ENCODE peak calls at places on chromosomes 3 and 15, in four cellular contexts. One of them, this sample, is unnamed.

GRCh38 chr15:28911295-28911979 is 25.7 kb downstream of the APBA2 start:
- DNase-seq in HepG2: no peak
- DNase-seq in K562: peak; percentile 63
- DNase-seq in HCT116: no peak
- DNase-seq in this sample: no peak

GRCh38 chr3:134854285-134854684 is 59.2 kb downstream of the EPHB1 start:
- DNase-seq in HepG2: no peak
- DNase-seq in K562: no peak
- DNase-seq in HCT116: no peak
- DNase-seq in this sample: no peak

GRCh38 chr3:149621218-149622005 is 36.4 kb downstream of the WWTR1 start:
- DNase-seq in HepG2: no peak
- DNase-seq in K562: no peak
- DNase-seq in HCT116: no peak
- DNase-seq in this sample: no peak

GRCh38 chr3:99114565-99115291 is 213.2 kb upstream of the DCBLD2 start:
- DNase-seq in HepG2: peak; percentile 20
- DNase-seq in K562: no peak
- DNase-seq in HCT116: peak; percentile 49
- DNase-seq in this sample: no peak

GRCh38 chr3:194961149-194961548 is 275.5 kb downstream of the FAM43A start:
- DNase-seq in HepG2: no peak
- DNase-seq in K562: no peak
- DNase-seq in HCT116: no peak
- DNase-seq in this sample: no peak

GRCh38 chr15:45048784-45049631 is 26.0 kb downstream of the SORD start:
- DNase-seq in HepG2: no peak
- DNase-seq in K562: peak; percentile 86
- DNase-seq in HCT116: no peak
- DNase-seq in this sample: no peak

GRCh38 chr3:196554205-196554604 is 14.1 kb downstream of the WDR53 start:
- DNase-seq in HepG2: no peak
- DNase-seq in K562: no peak
- DNase-seq in HCT116: no peak
- DNase-seq in this sample: no peak

GRCh38 chr3:65767551-65767950 is 271.2 kb downstream of the MAGI1 start:
- DNase-seq in HepG2: no peak
- DNase-seq in K562: no peak
- DNase-seq in HCT116: no peak
- DNase-seq in this sample: no peak

GRCh38 chr3:58528629-58529028 is 8.4 kb downstream of the ACOX2 start:
- DNase-seq in HepG2: no peak
- DNase-seq in K562: no peak
- DNase-seq in HCT116: no peak
- DNase-seq in this sample: no peak

GRCh38 chr3:71926242-71926560 is 141.3 kb upstream of the PROK2 start:
- DNase-seq in HepG2: peak; percentile 39
- DNase-seq in K562: peak; percentile 17
- DNase-seq in HCT116: peak; percentile 65
- DNase-seq in this sample: no peak

GRCh38 chr3:121481116-121481895 is 64.5 kb downstream of the POLQ start:
- DNase-seq in HepG2: no peak
- DNase-seq in K562: no peak
- DNase-seq in HCT116: no peak
- DNase-seq in this sample: no peak

GRCh38 chr15:65094294-65094995 is 17.9 kb downstream of the KBTBD13 start:
- DNase-seq in HepG2: no peak
- DNase-seq in K562: no peak
- DNase-seq in HCT116: no peak
- DNase-seq in this sample: no peak

GRCh38 chr3:30354972-30355371 is 251.4 kb upstream of the TGFBR2 start:
- DNase-seq in HepG2: peak; percentile 56
- DNase-seq in K562: no peak
- DNase-seq in HCT116: no peak
- DNase-seq in this sample: no peak

GRCh38 chr15:70088887-70089691 is 8.6 kb downstream of the TLE3 start:
- DNase-seq in HepG2: no peak
- DNase-seq in K562: no peak
- DNase-seq in HCT116: no peak
- DNase-seq in this sample: no peak

GRCh38 chr3:141330718-141331369 is 37.5 kb upstream of the ZBTB38 start:
- DNase-seq in HepG2: no peak
- DNase-seq in K562: no peak
- DNase-seq in HCT116: no peak
- DNase-seq in this sample: peak; percentile 18

GRCh38 chr3:45665101-45665572 is 24.1 kb upstream of the SACM1L start:
- DNase-seq in HepG2: peak; percentile 71
- DNase-seq in K562: peak; percentile 78
- DNase-seq in HCT116: peak; percentile 68
- DNase-seq in this sample: no peak

GRCh38 chr3:45660567-45660901 is 28.7 kb upstream of the SACM1L start:
- DNase-seq in HepG2: no peak
- DNase-seq in K562: no peak
- DNase-seq in HCT116: no peak
- DNase-seq in this sample: no peak

GRCh38 chr3:45667569-45667967 is 21.6 kb upstream of the SACM1L start:
- DNase-seq in HepG2: no peak
- DNase-seq in K562: no peak
- DNase-seq in HCT116: no peak
- DNase-seq in this sample: no peak

GRCh38 chr3:45666729-45667440 is 22.3 kb upstream of the SACM1L start:
- DNase-seq in HepG2: no peak
- DNase-seq in K562: no peak
- DNase-seq in HCT116: no peak
- DNase-seq in this sample: no peak

DNA sequence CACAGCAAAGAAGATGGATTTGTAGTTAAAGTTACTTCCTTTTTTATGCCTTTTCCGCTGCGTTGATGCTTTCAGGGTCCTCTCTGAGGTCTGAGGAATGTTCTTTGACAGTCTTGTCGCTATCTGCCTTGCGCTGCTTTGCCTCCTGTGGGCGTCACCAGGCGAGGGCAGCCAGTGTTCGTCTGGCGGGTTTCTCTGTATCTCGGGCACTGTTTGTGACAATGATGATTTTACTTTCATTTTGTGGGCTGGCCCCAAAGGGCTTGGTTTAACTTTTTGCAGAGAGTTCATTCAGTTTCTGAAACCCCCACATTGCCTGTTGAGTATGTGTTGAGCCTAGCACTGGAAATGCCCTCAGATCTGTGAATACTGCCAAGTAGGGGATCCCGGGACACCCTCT is 24.6 kb upstream of the SACM1L start:
- DNase-seq in HepG2: peak; percentile 18
- DNase-seq in K562: no peak
- DNase-seq in HCT116: no peak
- DNase-seq in this sample: no peak
- TF ChIP-seq TCF7L2 in HepG2: no peak
- TF ChIP-seq TCF7L2 in K562: no peak
- TF ChIP-seq TCF7L2 in HCT116: no peak
- TF ChIP-seq TCF7L2 in this sample: no peak

DNA sequence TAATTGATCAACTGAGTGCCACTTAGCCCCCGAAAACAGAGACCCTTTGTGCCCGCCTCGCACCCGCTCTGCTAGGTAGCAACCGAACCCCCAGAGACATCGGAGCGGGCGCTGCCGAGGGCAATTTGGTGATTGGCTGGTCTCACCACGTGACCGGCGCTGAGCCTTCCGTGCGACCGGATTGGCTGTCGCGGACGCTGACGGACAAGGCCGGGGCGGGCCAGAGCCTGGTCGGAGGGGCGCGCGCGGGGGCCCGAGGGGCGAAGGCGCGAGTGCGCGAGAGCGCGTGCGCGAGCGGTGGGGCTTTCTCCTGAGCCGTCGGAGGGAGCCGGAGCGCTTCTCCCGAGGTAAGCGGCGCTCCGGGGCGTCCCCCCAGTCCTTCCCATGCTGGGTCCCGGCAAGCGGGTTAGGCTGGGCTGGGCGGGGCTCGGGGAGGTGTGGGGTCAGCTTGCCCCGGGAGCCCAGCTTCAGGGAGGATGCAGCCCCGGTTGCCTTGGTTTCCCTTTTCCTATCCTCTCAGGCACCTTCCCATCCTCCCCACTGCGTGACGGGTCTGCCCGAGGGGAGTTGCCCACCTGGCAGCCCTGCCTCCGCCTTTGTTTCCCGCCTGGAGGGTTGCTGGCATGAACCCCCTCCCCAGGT is at the start of gene TMEM108:
- DNase-seq in HepG2: no peak
- DNase-seq in K562: peak; percentile 93
- DNase-seq in HCT116: no peak
- DNase-seq in this sample: no peak
- H3K27ac ChIP-seq in HepG2: no peak within 1 kb of the TSS
- H3K27ac ChIP-seq in K562: no peak within 1 kb of the TSS
- H3K27ac ChIP-seq in HCT116: no peak within 1 kb of the TSS
- H3K27ac ChIP-seq in this sample: no peak within 1 kb of the TSS

GRCh38 chr3:174206607-174207192 is 652.4 kb upstream of the NAALADL2 start:
- DNase-seq in HepG2: no peak
- DNase-seq in K562: no peak
- DNase-seq in HCT116: no peak
- DNase-seq in this sample: no peak
- TF ChIP-seq SIN3A in HepG2: no peak
- TF ChIP-seq SIN3A in K562: no peak
- TF ChIP-seq SIN3A in HCT116: no peak
- TF ChIP-seq SIN3A in this sample: no peak

GRCh38 chr3:16286161-16286560 is 21.1 kb downstream of the OXNAD1 start:
- DNase-seq in HepG2: no peak
- DNase-seq in K562: no peak
- DNase-seq in HCT116: no peak
- DNase-seq in this sample: no peak
- TF ChIP-seq TCF7L2 in HepG2: no peak
- TF ChIP-seq TCF7L2 in K562: no peak
- TF ChIP-seq TCF7L2 in HCT116: no peak
- TF ChIP-seq TCF7L2 in this sample: no peak

DNA sequence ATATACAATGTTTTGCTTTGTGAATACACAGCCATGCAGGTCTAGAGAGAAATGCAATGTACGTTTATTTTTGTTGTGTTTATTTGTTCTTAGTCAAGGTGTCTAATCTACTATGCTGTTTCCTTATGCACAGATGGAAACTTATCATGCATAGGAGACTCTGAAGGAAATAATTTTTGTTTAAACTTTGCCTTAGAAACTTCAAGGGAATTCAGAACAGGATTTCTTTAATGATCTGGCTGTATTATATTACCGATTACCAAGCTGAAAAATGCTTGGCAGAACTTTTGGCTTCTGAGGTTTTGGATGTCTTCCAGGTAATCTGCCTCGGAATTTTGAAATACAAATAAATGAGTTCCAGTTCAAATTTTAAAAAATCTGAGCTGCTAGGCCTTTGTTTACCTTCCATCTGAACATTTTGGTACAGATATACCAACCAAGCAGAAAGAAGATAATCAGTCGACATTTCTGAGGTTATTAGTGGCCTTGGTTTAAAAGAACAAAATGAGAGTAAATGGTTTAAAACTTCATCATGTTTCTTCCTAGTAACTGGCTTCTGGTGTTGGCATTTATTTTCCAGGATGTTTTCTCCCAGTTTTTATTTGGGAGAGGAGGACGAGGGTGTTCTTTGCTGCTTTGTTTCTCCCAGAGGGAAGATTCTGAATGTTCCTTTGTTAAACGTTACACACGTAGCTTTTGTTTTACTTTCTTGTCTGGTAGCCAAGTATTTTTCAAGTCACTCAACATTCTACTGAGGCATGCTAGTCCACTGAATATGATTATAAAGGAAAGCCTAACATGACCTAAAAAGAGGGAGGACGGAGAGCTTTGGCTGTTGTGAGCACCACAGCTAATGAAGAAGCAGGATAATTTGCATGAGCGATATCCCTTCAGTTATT is 421.8 kb upstream of the TBL1XR1 start:
- DNase-seq in HepG2: no peak
- DNase-seq in K562: no peak
- DNase-seq in HCT116: no peak
- DNase-seq in this sample: no peak
- H3K27ac ChIP-seq in HepG2: no peak overlapping the region
- H3K27ac ChIP-seq in K562: no peak overlapping the region
- H3K27ac ChIP-seq in HCT116: no peak overlapping the region
- H3K27ac ChIP-seq in this sample: peak overlapping the region; percentile 90

GRCh38 chr3:190546881-190547510 is 33.1 kb downstream of the IL1RAP start:
- DNase-seq in HepG2: peak; percentile 31
- DNase-seq in K562: no peak
- DNase-seq in HCT116: no peak
- DNase-seq in this sample: no peak
- TF ChIP-seq SIN3A in HepG2: no peak
- TF ChIP-seq SIN3A in K562: no peak
- TF ChIP-seq SIN3A in HCT116: no peak
- TF ChIP-seq SIN3A in this sample: no peak

GRCh38 chr3:34037263-34037662 is 238.8 kb downstream of the PDCD6IP start:
- DNase-seq in HepG2: no peak
- DNase-seq in K562: no peak
- DNase-seq in HCT116: no peak
- DNase-seq in this sample: no peak

GRCh38 chr3:34034840-34035239 is 236.4 kb downstream of the PDCD6IP start:
- DNase-seq in HepG2: no peak
- DNase-seq in K562: no peak
- DNase-seq in HCT116: no peak
- DNase-seq in this sample: no peak

GRCh38 chr3:34033840-34034239 is 235.4 kb downstream of the PDCD6IP start:
- DNase-seq in HepG2: no peak
- DNase-seq in K562: no peak
- DNase-seq in HCT116: no peak
- DNase-seq in this sample: no peak

GRCh38 chr3:34038131-34038530 is 239.7 kb downstream of the PDCD6IP start:
- DNase-seq in HepG2: no peak
- DNase-seq in K562: no peak
- DNase-seq in HCT116: no peak
- DNase-seq in this sample: no peak

DNA sequence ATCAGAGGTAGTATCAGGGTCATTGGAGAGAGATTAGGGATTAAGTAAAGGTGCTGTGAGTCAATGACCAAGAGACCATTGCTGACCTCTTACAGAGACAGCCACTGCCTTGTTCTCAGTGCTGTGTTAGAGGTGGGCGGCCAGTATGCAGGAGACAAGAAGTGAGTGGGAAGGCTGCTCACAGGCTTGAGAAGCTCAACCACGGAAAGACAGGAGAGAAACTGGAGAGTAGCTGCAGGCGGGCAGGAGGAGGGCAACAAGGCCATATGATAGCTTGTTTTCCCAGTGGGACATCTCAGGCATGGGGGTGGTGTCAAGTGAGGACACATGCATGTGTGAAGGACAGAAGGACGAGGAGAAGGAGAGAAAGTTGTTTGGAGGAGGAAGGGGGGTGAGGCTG is 237.3 kb downstream of the PDCD6IP start:
- DNase-seq in HepG2: no peak
- DNase-seq in K562: no peak
- DNase-seq in HCT116: no peak
- DNase-seq in this sample: no peak
- TF ChIP-seq TCF7L2 in HepG2: no peak
- TF ChIP-seq TCF7L2 in K562: no peak
- TF ChIP-seq TCF7L2 in HCT116: no peak
- TF ChIP-seq TCF7L2 in this sample: no peak